ENCODE peak calls at places on chromosome 3, in six cellular contexts. W is T-helper 2 cell, Y is posterior cingulate gyrus, B is endothelial cell, V is AML-193, M is H9. U is an unnamed sample.

GRCh38 chr3:31053299-31053698 is 158.8 kb upstream of the GADL1 start:
- DNase-seq in B (no peak), V (no peak), W (no peak), Y (no peak), M (no peak), U (no peak)

GRCh38 chr3:168996622-168997021 is 666.9 kb downstream of the MECOM start:
- DNase-seq in V (no peak), B (no peak), W (no peak), Y (no peak), M (no peak), U (no peak)

GRCh38 chr3:18989237-18989812 is 159.0 kb upstream of the KCNH8 start:
- DNase-seq in V (no peak), M (no peak), Y (no peak), W (no peak), B (no peak), U (no peak)

GRCh38 chr3:16498130-16498890 is 15.2 kb downstream of the RFTN1 start:
- DNase-seq in Y (no peak), B (no peak), W (no peak), V (peak), M (peak), U (peak)

GRCh38 chr3:128487813-128488635 is 5.0 kb downstream of the GATA2 start:
- DNase-seq in V (peak), B (peak), W (no peak), Y (peak), M (peak), U (peak)

GRCh38 chr3:136396916-136397315 is 146.8 kb downstream of the PCCB start:
- DNase-seq in M (no peak), Y (no peak), B (no peak), W (no peak), V (no peak), U (no peak)

GRCh38 chr3:66483006-66483928 is 17.6 kb downstream of the LRIG1 start:
- DNase-seq in W (no peak), B (no peak), V (no peak), M (no peak), Y (peak), U (no peak)

GRCh38 chr3:16514021-16514700 is 662 bp upstream of the RFTN1 start:
- DNase-seq in W (no peak), V (no peak), B (no peak), M (no peak), Y (no peak), U (no peak)

GRCh38 chr3:43247556-43248186 is 38.7 kb upstream of the SNRK start:
- DNase-seq in B (no peak), M (no peak), W (no peak), V (no peak), Y (no peak), U (no peak)

GRCh38 chr3:152302521-152303021 is 33.8 kb downstream of the MBNL1 start:
- DNase-seq in M (no peak), W (no peak), Y (no peak), B (no peak), V (no peak), U (no peak)